ENCODE peak calls at places on chromosomes 4 and X, in four cellular contexts. One of them, this sample, is unnamed. For H3K27me3, the result is how much of the 10 kb centered on the place peaks cover.

GRCh38 chrX:1391370-1391706 is 575 bp downstream of the SLC25A6 start:
- DNase-seq in left ventricle myocardium inferior: no peak
- DNase-seq in thoracic aorta: no peak
- DNase-seq in dorsolateral prefrontal cortex: no peak
- DNase-seq in this sample: peak

GRCh38 chrX:110194977-110195376 is 122.9 kb downstream of the AMMECR1 start:
- DNase-seq in left ventricle myocardium inferior: no peak
- DNase-seq in thoracic aorta: no peak
- DNase-seq in dorsolateral prefrontal cortex: no peak
- DNase-seq in this sample: no peak

GRCh38 chr4:31275906-31276305 is 555.7 kb downstream of the PCDH7 start:
- DNase-seq in left ventricle myocardium inferior: no peak
- DNase-seq in thoracic aorta: no peak
- DNase-seq in dorsolateral prefrontal cortex: no peak
- DNase-seq in this sample: no peak

GRCh38 chr4:147546341-147546740 is 65.4 kb downstream of the EDNRA start:
- DNase-seq in left ventricle myocardium inferior: no peak
- DNase-seq in thoracic aorta: no peak
- DNase-seq in dorsolateral prefrontal cortex: no peak
- DNase-seq in this sample: peak

GRCh38 chr4:24887881-24888430 is 24.9 kb downstream of the CCDC149 start:
- DNase-seq in left ventricle myocardium inferior: no peak
- DNase-seq in thoracic aorta: no peak
- DNase-seq in dorsolateral prefrontal cortex: peak
- DNase-seq in this sample: no peak

GRCh38 chr4:113645288-113645687 is 116.2 kb downstream of the CAMK2D start:
- DNase-seq in left ventricle myocardium inferior: no peak
- DNase-seq in thoracic aorta: no peak
- DNase-seq in dorsolateral prefrontal cortex: no peak
- DNase-seq in this sample: no peak

GRCh38 chrX:85808217-85808616 is 239.1 kb downstream of the CHM start:
- DNase-seq in left ventricle myocardium inferior: no peak
- DNase-seq in thoracic aorta: no peak
- DNase-seq in dorsolateral prefrontal cortex: no peak
- DNase-seq in this sample: peak

GRCh38 chrX:39613997-39614679 is 483.6 kb downstream of the BCOR start:
- DNase-seq in left ventricle myocardium inferior: no peak
- DNase-seq in thoracic aorta: no peak
- DNase-seq in dorsolateral prefrontal cortex: no peak
- DNase-seq in this sample: no peak

GRCh38 chr4:1399508-1400190 is 6.6 kb downstream of the NKX1-1 start:
- DNase-seq in left ventricle myocardium inferior: no peak
- DNase-seq in thoracic aorta: no peak
- DNase-seq in dorsolateral prefrontal cortex: peak
- DNase-seq in this sample: peak

GRCh38 chrX:23276475-23276874 is 58.2 kb upstream of the PTCHD1 start:
- DNase-seq in left ventricle myocardium inferior: no peak
- DNase-seq in thoracic aorta: no peak
- DNase-seq in dorsolateral prefrontal cortex: no peak
- DNase-seq in this sample: no peak

GRCh38 chr4:123659759-123660158 is 263.2 kb downstream of the SPRY1 start:
- DNase-seq in left ventricle myocardium inferior: no peak
- DNase-seq in thoracic aorta: no peak
- DNase-seq in dorsolateral prefrontal cortex: no peak
- DNase-seq in this sample: no peak

GRCh38 chr4:114116861-114117260 is 137.4 kb upstream of the ARSJ start:
- DNase-seq in left ventricle myocardium inferior: no peak
- DNase-seq in thoracic aorta: no peak
- DNase-seq in dorsolateral prefrontal cortex: no peak
- DNase-seq in this sample: no peak

GRCh38 chr4:186724048-186724860 is 598 bp upstream of the FAT1 start:
- DNase-seq in left ventricle myocardium inferior: peak
- DNase-seq in thoracic aorta: no peak
- DNase-seq in dorsolateral prefrontal cortex: no peak
- DNase-seq in this sample: peak

GRCh38 chr4:188154668-188155423 is 15.6 kb downstream of the TRIML1 start:
- DNase-seq in left ventricle myocardium inferior: no peak
- DNase-seq in thoracic aorta: no peak
- DNase-seq in dorsolateral prefrontal cortex: no peak
- DNase-seq in this sample: no peak

GRCh38 chrX:38170556-38170955 is 50.1 kb downstream of the SRPX start:
- DNase-seq in left ventricle myocardium inferior: no peak
- DNase-seq in thoracic aorta: no peak
- DNase-seq in dorsolateral prefrontal cortex: no peak
- DNase-seq in this sample: no peak

GRCh38 chr4:78781925-78782324 is 5.8 kb downstream of the BMP2K start:
- DNase-seq in left ventricle myocardium inferior: no peak
- DNase-seq in thoracic aorta: no peak
- DNase-seq in dorsolateral prefrontal cortex: no peak
- DNase-seq in this sample: no peak

GRCh38 chr4:48909697-48910096 is 3.1 kb upstream of the OCIAD2 start:
- DNase-seq in left ventricle myocardium inferior: no peak
- DNase-seq in thoracic aorta: peak
- DNase-seq in dorsolateral prefrontal cortex: peak
- DNase-seq in this sample: peak

GRCh38 chr4:83370640-83370906 is 35.9 kb upstream of the HPSE start:
- DNase-seq in left ventricle myocardium inferior: no peak
- DNase-seq in thoracic aorta: no peak
- DNase-seq in dorsolateral prefrontal cortex: no peak
- DNase-seq in this sample: no peak

GRCh38 chr4:182179751-182180150 is 63.5 kb upstream of the TENM3 start:
- DNase-seq in left ventricle myocardium inferior: no peak
- DNase-seq in thoracic aorta: no peak
- DNase-seq in dorsolateral prefrontal cortex: no peak
- DNase-seq in this sample: no peak
- H3K4me3 ChIP-seq in left ventricle myocardium inferior: no peak
- H3K4me3 ChIP-seq in thoracic aorta: no peak
- H3K4me3 ChIP-seq in dorsolateral prefrontal cortex: no peak
- H3K4me3 ChIP-seq in this sample: no peak

GRCh38 chr4:40571208-40571607 is 58.5 kb downstream of the RBM47 start:
- DNase-seq in left ventricle myocardium inferior: no peak
- DNase-seq in thoracic aorta: no peak
- DNase-seq in dorsolateral prefrontal cortex: no peak
- DNase-seq in this sample: no peak

GRCh38 chr4:40570348-40571077 is 59.2 kb downstream of the RBM47 start:
- DNase-seq in left ventricle myocardium inferior: no peak
- DNase-seq in thoracic aorta: no peak
- DNase-seq in dorsolateral prefrontal cortex: no peak
- DNase-seq in this sample: no peak

GRCh38 chr4:40575846-40576245 is 53.8 kb downstream of the RBM47 start:
- DNase-seq in left ventricle myocardium inferior: no peak
- DNase-seq in thoracic aorta: no peak
- DNase-seq in dorsolateral prefrontal cortex: no peak
- DNase-seq in this sample: no peak

GRCh38 chr4:40573593-40574311 is 55.9 kb downstream of the RBM47 start:
- DNase-seq in left ventricle myocardium inferior: no peak
- DNase-seq in thoracic aorta: no peak
- DNase-seq in dorsolateral prefrontal cortex: no peak
- DNase-seq in this sample: no peak

GRCh38 chr4:40572692-40573287 is 56.9 kb downstream of the RBM47 start:
- DNase-seq in left ventricle myocardium inferior: no peak
- DNase-seq in thoracic aorta: no peak
- DNase-seq in dorsolateral prefrontal cortex: no peak
- DNase-seq in this sample: no peak
- H3K27ac ChIP-seq in left ventricle myocardium inferior: no peak
- H3K27ac ChIP-seq in thoracic aorta: no peak
- H3K27ac ChIP-seq in dorsolateral prefrontal cortex: no peak
- H3K27ac ChIP-seq in this sample: no peak

GRCh38 chr4:40178672-40179071 is 18.2 kb upstream of the RHOH start:
- DNase-seq in left ventricle myocardium inferior: no peak
- DNase-seq in thoracic aorta: no peak
- DNase-seq in dorsolateral prefrontal cortex: no peak
- DNase-seq in this sample: no peak
- H3K27me3 ChIP-seq in left ventricle myocardium inferior: under half
- H3K27me3 ChIP-seq in thoracic aorta: under half
- H3K27me3 ChIP-seq in dorsolateral prefrontal cortex: under half
- H3K27me3 ChIP-seq in this sample: under half

GRCh38 chrX:43975747-43976146 is 2.6 kb upstream of the NDP start:
- DNase-seq in left ventricle myocardium inferior: no peak
- DNase-seq in thoracic aorta: no peak
- DNase-seq in dorsolateral prefrontal cortex: no peak
- DNase-seq in this sample: no peak

GRCh38 chrX:43974736-43975135 is 1.5 kb upstream of the NDP start:
- DNase-seq in left ventricle myocardium inferior: no peak
- DNase-seq in thoracic aorta: no peak
- DNase-seq in dorsolateral prefrontal cortex: no peak
- DNase-seq in this sample: no peak

GRCh38 chrX:43971966-43972961 is 926 bp downstream of the NDP start:
- DNase-seq in left ventricle myocardium inferior: no peak
- DNase-seq in thoracic aorta: no peak
- DNase-seq in dorsolateral prefrontal cortex: no peak
- DNase-seq in this sample: no peak

GRCh38 chrX:43974076-43974475 is 886 bp upstream of the NDP start:
- DNase-seq in left ventricle myocardium inferior: no peak
- DNase-seq in thoracic aorta: no peak
- DNase-seq in dorsolateral prefrontal cortex: no peak
- DNase-seq in this sample: no peak

DNA sequence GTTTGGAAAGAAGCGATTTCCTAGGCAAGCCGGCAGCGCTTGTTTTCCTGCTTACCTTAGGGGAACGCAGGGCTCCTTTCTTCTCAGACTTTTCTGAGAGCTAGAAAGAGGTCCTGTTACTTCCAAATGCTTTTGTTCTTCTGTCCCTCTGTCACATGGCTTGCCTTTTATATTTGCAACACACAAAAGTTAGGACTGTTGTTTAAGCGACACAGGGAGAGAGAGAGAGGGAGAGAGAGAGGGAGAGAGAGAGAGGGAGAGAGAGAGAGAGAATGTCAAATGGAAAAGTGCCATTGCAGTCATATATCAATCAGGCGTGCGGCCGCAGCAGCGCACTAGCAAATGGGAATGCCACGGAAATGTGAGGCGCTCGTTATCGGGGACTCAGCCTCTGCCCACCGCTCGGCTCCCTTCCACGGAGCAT is at the start of gene NDP:
- DNase-seq in left ventricle myocardium inferior: no peak
- DNase-seq in thoracic aorta: no peak
- DNase-seq in dorsolateral prefrontal cortex: no peak
- DNase-seq in this sample: no peak
- H3K4me3 ChIP-seq in left ventricle myocardium inferior: peak
- H3K4me3 ChIP-seq in thoracic aorta: peak
- H3K4me3 ChIP-seq in dorsolateral prefrontal cortex: peak
- H3K4me3 ChIP-seq in this sample: peak

DNA sequence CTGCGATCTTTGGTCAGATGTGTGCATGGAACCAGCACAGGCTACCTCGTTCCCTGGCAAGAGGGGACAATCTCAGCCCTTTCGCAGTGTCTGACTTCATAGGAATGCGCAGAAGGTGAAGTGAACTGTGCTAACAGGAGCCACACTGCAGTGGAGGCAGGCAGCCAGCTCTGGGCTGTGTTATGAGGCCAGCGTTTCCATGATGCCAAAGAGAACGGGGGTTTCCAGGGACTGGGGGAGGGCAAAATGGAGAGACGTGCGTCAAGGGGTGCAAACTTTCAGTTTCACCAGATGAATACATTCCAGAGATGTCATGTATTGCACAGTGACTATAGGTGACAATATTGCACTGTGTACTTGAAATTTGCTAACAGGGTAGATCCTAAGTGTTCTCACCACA is 30.4 kb downstream of the CLDN34 start:
- DNase-seq in left ventricle myocardium inferior: no peak
- DNase-seq in thoracic aorta: no peak
- DNase-seq in dorsolateral prefrontal cortex: no peak
- DNase-seq in this sample: no peak
- H3K27ac ChIP-seq in left ventricle myocardium inferior: no peak
- H3K27ac ChIP-seq in thoracic aorta: no peak
- H3K27ac ChIP-seq in dorsolateral prefrontal cortex: no peak
- H3K27ac ChIP-seq in this sample: no peak

GRCh38 chr4:153153339-153153851 is 50.8 kb upstream of the TRIM2 start:
- DNase-seq in left ventricle myocardium inferior: peak
- DNase-seq in thoracic aorta: no peak
- DNase-seq in dorsolateral prefrontal cortex: peak
- DNase-seq in this sample: peak
- H3K27me3 ChIP-seq in left ventricle myocardium inferior: under half
- H3K27me3 ChIP-seq in thoracic aorta: under half
- H3K27me3 ChIP-seq in dorsolateral prefrontal cortex: under half
- H3K27me3 ChIP-seq in this sample: half or more

GRCh38 chr4:59553739-59554126 is 1646.4 kb upstream of the ADGRL3 start:
- DNase-seq in left ventricle myocardium inferior: no peak
- DNase-seq in thoracic aorta: no peak
- DNase-seq in dorsolateral prefrontal cortex: no peak
- DNase-seq in this sample: no peak

DNA sequence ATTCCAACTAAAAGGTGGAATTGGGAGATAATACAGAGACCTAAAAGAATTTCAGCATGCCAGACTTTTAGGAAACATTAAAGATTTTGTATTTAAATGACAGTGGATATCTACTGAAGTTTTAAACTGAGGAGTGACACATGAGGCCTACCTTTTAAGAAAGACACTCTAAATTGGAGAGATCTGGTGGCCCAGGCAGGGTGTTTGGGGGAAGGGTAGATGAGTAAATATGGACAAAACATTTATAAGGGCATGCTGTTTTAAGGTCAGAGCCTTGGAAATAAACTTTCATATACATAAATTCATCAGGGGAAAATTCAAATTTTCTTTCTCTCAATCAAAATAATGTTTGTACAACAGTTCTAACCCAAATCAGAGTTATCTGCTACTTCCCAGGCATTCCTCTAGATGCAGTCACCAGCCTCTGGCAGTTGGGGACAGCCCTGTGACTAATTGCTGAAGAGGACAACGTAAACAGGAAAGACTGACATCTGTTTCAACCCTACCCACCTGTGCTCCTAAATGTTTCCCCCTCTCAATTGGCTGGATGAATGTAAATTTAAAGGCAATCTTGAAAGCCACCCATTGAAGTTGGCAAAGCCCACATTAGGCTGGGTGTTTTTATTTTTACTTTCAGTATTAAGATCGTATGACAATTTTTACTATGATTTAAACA is 1646.9 kb upstream of the ADGRL3 start:
- DNase-seq in left ventricle myocardium inferior: no peak
- DNase-seq in thoracic aorta: no peak
- DNase-seq in dorsolateral prefrontal cortex: no peak
- DNase-seq in this sample: no peak
- H3K4me3 ChIP-seq in left ventricle myocardium inferior: no peak
- H3K4me3 ChIP-seq in thoracic aorta: peak
- H3K4me3 ChIP-seq in dorsolateral prefrontal cortex: no peak
- H3K4me3 ChIP-seq in this sample: peak